ENCODE peak calls at places on chromosomes 11 and 22, in seven cellular contexts. One of them, this sample, is unnamed.

GRCh38 chr11:67083786-67084366 is 27.2 kb downstream of the RHOD start:
- DNase-seq in GM12865: no peak
- DNase-seq in Calu3: no peak
- DNase-seq in effector memory CD8-positive, alpha-beta T cell: no peak
- DNase-seq in iris pigment epithelial cell: no peak
- DNase-seq in EH: peak
- DNase-seq in activated gamma-delta T cell: no peak
- DNase-seq in this sample: no peak

GRCh38 chr11:111604392-111605009 is 2.3 kb downstream of the SIK2 start:
- DNase-seq in GM12865: peak
- DNase-seq in Calu3: peak
- DNase-seq in effector memory CD8-positive, alpha-beta T cell: no peak
- DNase-seq in iris pigment epithelial cell: peak
- DNase-seq in EH: peak
- DNase-seq in activated gamma-delta T cell: no peak
- DNase-seq in this sample: peak

GRCh38 chr11:121904148-121904547 is 211.9 kb downstream of the BLID start:
- DNase-seq in GM12865: no peak
- DNase-seq in Calu3: no peak
- DNase-seq in effector memory CD8-positive, alpha-beta T cell: no peak
- DNase-seq in iris pigment epithelial cell: no peak
- DNase-seq in EH: no peak
- DNase-seq in activated gamma-delta T cell: no peak
- DNase-seq in this sample: no peak

GRCh38 chr11:1153951-1154487 is 3.7 kb upstream of the MUC5AC start:
- DNase-seq in GM12865: no peak
- DNase-seq in Calu3: peak
- DNase-seq in effector memory CD8-positive, alpha-beta T cell: no peak
- DNase-seq in iris pigment epithelial cell: peak
- DNase-seq in EH: peak
- DNase-seq in activated gamma-delta T cell: no peak
- DNase-seq in this sample: peak

GRCh38 chr22:41181349-41182241 is 23.5 kb upstream of the L3MBTL2 start:
- DNase-seq in GM12865: no peak
- DNase-seq in Calu3: peak
- DNase-seq in effector memory CD8-positive, alpha-beta T cell: no peak
- DNase-seq in iris pigment epithelial cell: peak
- DNase-seq in EH: peak
- DNase-seq in activated gamma-delta T cell: no peak
- DNase-seq in this sample: peak

GRCh38 chr11:64853709-64854108 is 9.3 kb upstream of the CDC42BPG start:
- DNase-seq in GM12865: peak
- DNase-seq in Calu3: no peak
- DNase-seq in effector memory CD8-positive, alpha-beta T cell: no peak
- DNase-seq in iris pigment epithelial cell: no peak
- DNase-seq in EH: no peak
- DNase-seq in activated gamma-delta T cell: no peak
- DNase-seq in this sample: no peak

GRCh38 chr11:33696931-33697638 is 3.5 kb downstream of the C11orf91 start:
- DNase-seq in GM12865: no peak
- DNase-seq in Calu3: no peak
- DNase-seq in effector memory CD8-positive, alpha-beta T cell: no peak
- DNase-seq in iris pigment epithelial cell: no peak
- DNase-seq in EH: no peak
- DNase-seq in activated gamma-delta T cell: no peak
- DNase-seq in this sample: no peak

GRCh38 chr22:22997988-22998387 is 72.3 kb upstream of the GNAZ start:
- DNase-seq in GM12865: no peak
- DNase-seq in Calu3: no peak
- DNase-seq in effector memory CD8-positive, alpha-beta T cell: no peak
- DNase-seq in iris pigment epithelial cell: no peak
- DNase-seq in EH: no peak
- DNase-seq in activated gamma-delta T cell: no peak
- DNase-seq in this sample: no peak

GRCh38 chr11:121367434-121367833 is 74.9 kb downstream of the SC5D start:
- DNase-seq in GM12865: peak
- DNase-seq in Calu3: no peak
- DNase-seq in effector memory CD8-positive, alpha-beta T cell: peak
- DNase-seq in iris pigment epithelial cell: peak
- DNase-seq in EH: peak
- DNase-seq in activated gamma-delta T cell: no peak
- DNase-seq in this sample: peak

GRCh38 chr11:41716862-41717261 is 257.4 kb upstream of the LRRC4C start:
- DNase-seq in GM12865: no peak
- DNase-seq in Calu3: no peak
- DNase-seq in effector memory CD8-positive, alpha-beta T cell: no peak
- DNase-seq in iris pigment epithelial cell: no peak
- DNase-seq in EH: no peak
- DNase-seq in activated gamma-delta T cell: no peak
- DNase-seq in this sample: no peak

GRCh38 chr11:65858354-65859133 is 564 bp upstream of the CFL1 start:
- DNase-seq in GM12865: no peak
- DNase-seq in Calu3: no peak
- DNase-seq in effector memory CD8-positive, alpha-beta T cell: no peak
- DNase-seq in iris pigment epithelial cell: no peak
- DNase-seq in EH: no peak
- DNase-seq in activated gamma-delta T cell: no peak
- DNase-seq in this sample: no peak

GRCh38 chr11:3949132-3949531 is 93.7 kb downstream of the STIM1 start:
- DNase-seq in GM12865: peak
- DNase-seq in Calu3: no peak
- DNase-seq in effector memory CD8-positive, alpha-beta T cell: no peak
- DNase-seq in iris pigment epithelial cell: no peak
- DNase-seq in EH: no peak
- DNase-seq in activated gamma-delta T cell: no peak
- DNase-seq in this sample: no peak

GRCh38 chr22:31968022-31968421 is 23.7 kb downstream of the YWHAH start:
- DNase-seq in GM12865: no peak
- DNase-seq in Calu3: no peak
- DNase-seq in effector memory CD8-positive, alpha-beta T cell: no peak
- DNase-seq in iris pigment epithelial cell: no peak
- DNase-seq in EH: no peak
- DNase-seq in activated gamma-delta T cell: no peak
- DNase-seq in this sample: no peak

GRCh38 chr11:130726234-130726559 is 190.1 kb downstream of the SNX19 start:
- DNase-seq in GM12865: no peak
- DNase-seq in Calu3: no peak
- DNase-seq in effector memory CD8-positive, alpha-beta T cell: no peak
- DNase-seq in iris pigment epithelial cell: peak
- DNase-seq in EH: peak
- DNase-seq in activated gamma-delta T cell: no peak
- DNase-seq in this sample: no peak

GRCh38 chr22:41022470-41023298 is 69.7 kb upstream of the EP300 start:
- DNase-seq in GM12865: peak
- DNase-seq in Calu3: peak
- DNase-seq in effector memory CD8-positive, alpha-beta T cell: peak
- DNase-seq in iris pigment epithelial cell: peak
- DNase-seq in EH: peak
- DNase-seq in activated gamma-delta T cell: peak
- DNase-seq in this sample: peak

GRCh38 chr11:121199516-121199915 is 93.1 kb upstream of the SC5D start:
- DNase-seq in GM12865: no peak
- DNase-seq in Calu3: no peak
- DNase-seq in effector memory CD8-positive, alpha-beta T cell: no peak
- DNase-seq in iris pigment epithelial cell: no peak
- DNase-seq in EH: no peak
- DNase-seq in activated gamma-delta T cell: no peak
- DNase-seq in this sample: no peak

GRCh38 chr11:118979434-118979833 is 7.9 kb downstream of the FOXR1 start:
- DNase-seq in GM12865: no peak
- DNase-seq in Calu3: no peak
- DNase-seq in effector memory CD8-positive, alpha-beta T cell: no peak
- DNase-seq in iris pigment epithelial cell: no peak
- DNase-seq in EH: no peak
- DNase-seq in activated gamma-delta T cell: no peak
- DNase-seq in this sample: no peak

GRCh38 chr22:46087816-46088277 is 62.5 kb upstream of the PPARA start:
- DNase-seq in GM12865: no peak
- DNase-seq in Calu3: peak
- DNase-seq in effector memory CD8-positive, alpha-beta T cell: no peak
- DNase-seq in iris pigment epithelial cell: peak
- DNase-seq in EH: peak
- DNase-seq in activated gamma-delta T cell: no peak
- DNase-seq in this sample: peak

GRCh38 chr11:112115389-112115788 is 28.7 kb downstream of the SDHD start:
- DNase-seq in GM12865: no peak
- DNase-seq in Calu3: no peak
- DNase-seq in effector memory CD8-positive, alpha-beta T cell: no peak
- DNase-seq in iris pigment epithelial cell: no peak
- DNase-seq in EH: no peak
- DNase-seq in activated gamma-delta T cell: no peak
- DNase-seq in this sample: no peak

GRCh38 chr22:49667236-49667635 is 160.4 kb downstream of the BRD1 start:
- DNase-seq in GM12865: no peak
- DNase-seq in Calu3: no peak
- DNase-seq in effector memory CD8-positive, alpha-beta T cell: no peak
- DNase-seq in iris pigment epithelial cell: no peak
- DNase-seq in EH: no peak
- DNase-seq in activated gamma-delta T cell: no peak
- DNase-seq in this sample: no peak

GRCh38 chr11:79100093-79100704 is 340.6 kb downstream of the TENM4 start:
- DNase-seq in GM12865: peak
- DNase-seq in Calu3: peak
- DNase-seq in effector memory CD8-positive, alpha-beta T cell: no peak
- DNase-seq in iris pigment epithelial cell: peak
- DNase-seq in EH: peak
- DNase-seq in activated gamma-delta T cell: no peak
- DNase-seq in this sample: peak

GRCh38 chr11:64675417-64676252 is 47.4 kb downstream of the NRXN2 start:
- DNase-seq in GM12865: peak
- DNase-seq in Calu3: no peak
- DNase-seq in effector memory CD8-positive, alpha-beta T cell: no peak
- DNase-seq in iris pigment epithelial cell: peak
- DNase-seq in EH: peak
- DNase-seq in activated gamma-delta T cell: no peak
- DNase-seq in this sample: peak

GRCh38 chr11:114034956-114035355 is 24.6 kb upstream of the ZBTB16 start:
- DNase-seq in GM12865: no peak
- DNase-seq in Calu3: no peak
- DNase-seq in effector memory CD8-positive, alpha-beta T cell: no peak
- DNase-seq in iris pigment epithelial cell: no peak
- DNase-seq in EH: no peak
- DNase-seq in activated gamma-delta T cell: no peak
- DNase-seq in this sample: no peak

GRCh38 chr22:29040385-29041275 is 21.0 kb downstream of the C22orf31 start:
- DNase-seq in GM12865: peak
- DNase-seq in Calu3: peak
- DNase-seq in effector memory CD8-positive, alpha-beta T cell: peak
- DNase-seq in iris pigment epithelial cell: peak
- DNase-seq in EH: peak
- DNase-seq in activated gamma-delta T cell: no peak
- DNase-seq in this sample: peak

GRCh38 chr22:17164392-17165024 is 5.4 kb upstream of the HDHD5 start:
- DNase-seq in GM12865: no peak
- DNase-seq in Calu3: no peak
- DNase-seq in effector memory CD8-positive, alpha-beta T cell: no peak
- DNase-seq in iris pigment epithelial cell: peak
- DNase-seq in EH: no peak
- DNase-seq in activated gamma-delta T cell: no peak
- DNase-seq in this sample: no peak

GRCh38 chr11:120182357-120182756 is 28.5 kb upstream of the OAF start:
- DNase-seq in GM12865: no peak
- DNase-seq in Calu3: no peak
- DNase-seq in effector memory CD8-positive, alpha-beta T cell: no peak
- DNase-seq in iris pigment epithelial cell: no peak
- DNase-seq in EH: no peak
- DNase-seq in activated gamma-delta T cell: no peak
- DNase-seq in this sample: no peak

GRCh38 chr11:128039140-128040021 is 548.0 kb downstream of the ETS1 start:
- DNase-seq in GM12865: peak
- DNase-seq in Calu3: peak
- DNase-seq in effector memory CD8-positive, alpha-beta T cell: peak
- DNase-seq in iris pigment epithelial cell: peak
- DNase-seq in EH: peak
- DNase-seq in activated gamma-delta T cell: peak
- DNase-seq in this sample: peak

GRCh38 chr11:128653828-128654231 is 40.0 kb upstream of the FLI1 start:
- DNase-seq in GM12865: no peak
- DNase-seq in Calu3: peak
- DNase-seq in effector memory CD8-positive, alpha-beta T cell: no peak
- DNase-seq in iris pigment epithelial cell: peak
- DNase-seq in EH: peak
- DNase-seq in activated gamma-delta T cell: no peak
- DNase-seq in this sample: peak

GRCh38 chr11:118988280-118988679 is 9.7 kb upstream of the CENATAC start:
- DNase-seq in GM12865: no peak
- DNase-seq in Calu3: no peak
- DNase-seq in effector memory CD8-positive, alpha-beta T cell: no peak
- DNase-seq in iris pigment epithelial cell: no peak
- DNase-seq in EH: no peak
- DNase-seq in activated gamma-delta T cell: no peak
- DNase-seq in this sample: peak

GRCh38 chr11:64741393-64742086 is 2.4 kb downstream of the RASGRP2 start:
- DNase-seq in GM12865: no peak
- DNase-seq in Calu3: no peak
- DNase-seq in effector memory CD8-positive, alpha-beta T cell: no peak
- DNase-seq in iris pigment epithelial cell: no peak
- DNase-seq in EH: no peak
- DNase-seq in activated gamma-delta T cell: no peak
- DNase-seq in this sample: no peak

GRCh38 chr11:24437123-24437522 is 59.7 kb upstream of the LUZP2 start:
- DNase-seq in GM12865: no peak
- DNase-seq in Calu3: no peak
- DNase-seq in effector memory CD8-positive, alpha-beta T cell: no peak
- DNase-seq in iris pigment epithelial cell: no peak
- DNase-seq in EH: no peak
- DNase-seq in activated gamma-delta T cell: no peak
- DNase-seq in this sample: no peak